ENCODE peak calls at places on chromosomes 5 and 9, in four cellular contexts. T is brain microvascular endothelial cell, R is Calu3, C is HEK293T. Z is an unnamed sample.

GRCh38 chr9:18568969-18569368 is 95.0 kb downstream of the ADAMTSL1 start:
- DNase-seq in R (no peak), T (peak), C (no peak), Z (no peak)

GRCh38 chr9:16417101-16417500 is 453.4 kb downstream of the BNC2 start:
- DNase-seq in T (peak), R (no peak), C (no peak), Z (no peak)

GRCh38 chr5:74530316-74530917 is 110.1 kb downstream of the ENC1 start:
- DNase-seq in C (no peak), T (no peak), R (no peak), Z (no peak)

GRCh38 chr5:79845448-79846197 is 145.4 kb downstream of the MTX3 start:
- DNase-seq in T (peak), R (no peak), C (no peak), Z (no peak)

GRCh38 chr5:25754895-25755294 is 1110.1 kb upstream of the CDH10 start:
- DNase-seq in C (no peak), T (no peak), R (no peak), Z (peak)

GRCh38 chr5:176740702-176741565 is 69.4 kb upstream of the UNC5A start:
- DNase-seq in R (no peak), C (no peak), T (no peak), Z (no peak)

GRCh38 chr5:181100121-181101015 is 30.6 kb downstream of the OR2V1 start:
- DNase-seq in T (no peak), C (no peak), R (no peak), Z (no peak)

GRCh38 chr5:113092683-113093082 is 116.1 kb downstream of the DCP2 start:
- DNase-seq in C (no peak), R (no peak), T (no peak), Z (no peak)

GRCh38 chr9:21770877-21771560 is 31.4 kb upstream of the MTAP start:
- DNase-seq in T (peak), C (no peak), R (no peak), Z (no peak)

GRCh38 chr9:132169672-132170392 is 8.0 kb downstream of the NTNG2 start:
- DNase-seq in T (no peak), R (peak), C (peak), Z (peak)

GRCh38 chr9:26262431-26262830 is 584.2 kb upstream of the TUSC1 start:
- DNase-seq in R (no peak), T (no peak), C (no peak), Z (no peak)

GRCh38 chr9:94985649-94986048 is 259.1 kb downstream of the AOPEP start:
- DNase-seq in T (no peak), C (no peak), R (no peak), Z (no peak)

GRCh38 chr9:127128341-127129072 is 6.1 kb upstream of the ANGPTL2 start:
- DNase-seq in T (no peak), C (no peak), R (no peak), Z (no peak)

GRCh38 chr5:172399336-172399735 is 55.0 kb downstream of the SH3PXD2B start:
- DNase-seq in C (no peak), R (no peak), T (no peak), Z (no peak)

GRCh38 chr5:149497357-149497756 is 53.9 kb downstream of the CSNK1A1 start:
- DNase-seq in C (no peak), T (peak), R (no peak), Z (no peak)

GRCh38 chr9:32550046-32550608 is 2.0 kb upstream of the SMIM27 start:
- DNase-seq in C (peak), T (peak), R (no peak), Z (peak)

GRCh38 chr9:91214867-91215266 is 146.9 kb downstream of the AUH start:
- DNase-seq in T (no peak), R (no peak), C (no peak), Z (no peak)

GRCh38 chr9:88533951-88534455 is 975 bp upstream of the NXNL2 start:
- DNase-seq in T (no peak), C (peak), R (peak), Z (peak)

GRCh38 chr5:31449175-31449574 is 82.7 kb downstream of the DROSHA start:
- DNase-seq in C (no peak), R (no peak), T (peak), Z (no peak)

GRCh38 chr5:180467989-180468731 is 26.0 kb upstream of the CNOT6 start:
- DNase-seq in C (no peak), R (no peak), T (no peak), Z (no peak)

GRCh38 chr9:113220467-113221002 is 542 bp downstream of the FKBP15 start:
- DNase-seq in T (no peak), C (no peak), R (no peak), Z (peak)

GRCh38 chr5:71887680-71888079 is 168.6 kb downstream of the CARTPT start:
- DNase-seq in T (peak), C (peak), R (peak), Z (no peak)

GRCh38 chr5:129820-130219 is 37.9 kb downstream of the PLEKHG4B start:
- DNase-seq in R (no peak), C (no peak), T (peak), Z (no peak)

GRCh38 chr5:159947708-159948358 is 31.6 kb downstream of the ADRA1B start:
- DNase-seq in R (no peak), C (no peak), T (no peak), Z (no peak)

GRCh38 chr9:124769451-124770358 is 1.4 kb downstream of the NR6A1 start:
- DNase-seq in C (no peak), T (no peak), R (peak), Z (no peak)

GRCh38 chr5:91109634-91110033 is 273.5 kb downstream of the ARRDC3 start:
- DNase-seq in R (no peak), T (peak), C (no peak), Z (no peak)

GRCh38 chr5:17056056-17056690 is 120.1 kb upstream of the MYO10 start:
- DNase-seq in C (no peak), T (no peak), R (no peak), Z (no peak)

GRCh38 chr5:178769617-178770290 is 39.3 kb upstream of the ZNF354A start:
- DNase-seq in C (no peak), T (no peak), R (no peak), Z (no peak)

GRCh38 chr5:9715891-9716335 is 85.8 kb upstream of the TAS2R1 start:
- DNase-seq in C (no peak), T (peak), R (no peak), Z (no peak)

GRCh38 chr5:136350339-136350738 is 15.0 kb downstream of the TRPC7 start:
- DNase-seq in C (no peak), T (no peak), R (no peak), Z (no peak)

GRCh38 chr9:107068581-107068980 is 205.6 kb downstream of the ZNF462 start:
- DNase-seq in R (no peak), T (no peak), C (no peak), Z (no peak)